ENCODE peak calls at places on chromosomes 1 and 21, in five cellular contexts. X, U, R, D and T are unnamed samples.

GRCh38 chr1:206472454-206472853 is 2.2 kb downstream of the IKBKE start:
- DNase-seq in X (peak; percentile 42), U (no peak), R (peak; percentile 86), D (peak; percentile 28), T (peak; percentile 74)

GRCh38 chr1:24142546-24143431 is at the start of gene IL22RA1:
- DNase-seq in X (no peak), U (no peak), R (no peak), D (peak; percentile 69), T (no peak)

GRCh38 chr1:245552331-245552730 is 397.5 kb downstream of the KIF26B start:
- DNase-seq in X (no peak), U (no peak), R (no peak), D (no peak), T (no peak)

GRCh38 chr1:238063454-238063853 is 172.7 kb upstream of the ZP4 start:
- DNase-seq in X (no peak), U (no peak), R (no peak), D (no peak), T (no peak)

GRCh38 chr1:226429051-226429461 is 21.2 kb upstream of the PARP1 start:
- DNase-seq in X (no peak), U (no peak), R (no peak), D (no peak), T (peak; percentile 66)

GRCh38 chr1:183106746-183107145 is 79.3 kb upstream of the LAMC2 start:
- DNase-seq in X (no peak), U (no peak), R (no peak), D (no peak), T (no peak)

GRCh38 chr21:38440746-38441145 is 57.5 kb downstream of the ERG start:
- DNase-seq in X (peak; percentile 48), U (no peak), R (no peak), D (no peak), T (no peak)

GRCh38 chr21:27425574-27425973 is 458.7 kb upstream of the ADAMTS5 start:
- DNase-seq in X (no peak), U (no peak), R (no peak), D (no peak), T (peak; percentile 41)

GRCh38 chr1:101150266-101150665 is 86.6 kb upstream of the S1PR1 start:
- DNase-seq in X (no peak), U (no peak), R (no peak), D (peak; percentile 20), T (no peak)

GRCh38 chr1:64082459-64082858 is 121.0 kb upstream of the UBE2U start:
- DNase-seq in X (no peak), U (no peak), R (no peak), D (no peak), T (no peak)

GRCh38 chr21:45590246-45590725 is 48.0 kb upstream of the SLC19A1 start:
- DNase-seq in X (peak; percentile 80), U (peak; percentile 56), R (peak; percentile 92), D (no peak), T (peak; percentile 91)

GRCh38 chr1:27145934-27146354 is 9.0 kb downstream of the SLC9A1 start:
- DNase-seq in X (no peak), U (no peak), R (no peak), D (peak; percentile 73), T (peak; percentile 49)

GRCh38 chr1:233094269-233094668 is 143.9 kb downstream of the NTPCR start:
- DNase-seq in X (no peak), U (no peak), R (no peak), D (no peak), T (no peak)

GRCh38 chr1:230982698-230983097 is 3.8 kb downstream of the ARV1 start:
- DNase-seq in X (no peak), U (no peak), R (no peak), D (no peak), T (no peak)

GRCh38 chr1:231359113-231359512 is 21.0 kb downstream of the SPRTN start:
- DNase-seq in X (no peak), U (no peak), R (no peak), D (no peak), T (no peak)

GRCh38 chr1:66095190-66095589 is 302.5 kb downstream of the PDE4B start:
- DNase-seq in X (no peak), U (no peak), R (no peak), D (no peak), T (no peak)

GRCh38 chr1:9244501-9245229 is 10.1 kb downstream of the H6PD start:
- DNase-seq in X (no peak), U (no peak), R (peak; percentile 76), D (peak; percentile 71), T (no peak)

GRCh38 chr1:227785812-227786608 is 29.5 kb upstream of the PRSS38 start:
- DNase-seq in X (no peak), U (no peak), R (peak; percentile 41), D (no peak), T (peak; percentile 42)

GRCh38 chr1:30419831-30420230 is 303.6 kb downstream of the MATN1 start:
- DNase-seq in X (no peak), U (no peak), R (no peak), D (no peak), T (no peak)

GRCh38 chr1:234969630-234970370 is 158.8 kb downstream of the TOMM20 start:
- DNase-seq in X (peak; percentile 90), U (no peak), R (peak; percentile 88), D (no peak), T (peak; percentile 87)

GRCh38 chr1:181136738-181137122 is 48.2 kb downstream of the IER5 start:
- DNase-seq in X (no peak), U (no peak), R (no peak), D (no peak), T (no peak)
- H3K27ac ChIP-seq in X (no peak overlapping the region), U (no peak overlapping the region), R (no peak overlapping the region), D (peak overlapping the region; percentile 92), T (no peak overlapping the region)

GRCh38 chr1:17933991-17934390 is 173.6 kb upstream of the IGSF21 start:
- DNase-seq in X (no peak), U (no peak), R (no peak), D (no peak), T (no peak)

GRCh38 chr1:17932164-17932563 is 175.4 kb upstream of the IGSF21 start:
- DNase-seq in X (no peak), U (no peak), R (no peak), D (no peak), T (no peak)

GRCh38 chr1:17930635-17931034 is 175.5 kb downstream of the ACTL8 start:
- DNase-seq in X (no peak), U (no peak), R (no peak), D (no peak), T (no peak)

DNA sequence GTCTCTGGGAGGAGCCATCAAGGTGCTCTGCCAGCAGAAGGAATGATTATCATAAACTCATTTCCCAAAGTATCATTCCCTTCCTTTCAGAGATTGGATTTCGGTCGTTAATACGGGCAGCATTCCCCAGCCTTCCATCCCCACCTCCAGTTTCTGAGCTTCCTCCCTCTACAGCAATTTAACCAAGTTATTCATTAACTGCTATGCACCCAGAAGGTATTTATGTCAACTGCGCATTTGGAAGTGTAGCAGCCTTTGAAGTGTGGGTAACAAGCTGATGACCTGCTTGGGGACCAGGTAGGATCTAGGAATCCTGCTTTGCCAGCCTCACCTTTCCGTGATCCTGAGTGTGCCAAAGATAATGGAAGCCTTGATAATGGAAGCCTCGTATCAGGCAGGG is 172.4 kb upstream of the IGSF21 start:
- DNase-seq in X (no peak), U (no peak), R (no peak), D (no peak), T (no peak)
- H3K4me1 ChIP-seq in X (no peaks in the 10 kb centered on the region), U (no peaks in the 10 kb centered on the region), R (no peaks in the 10 kb centered on the region), D (no peaks in the 10 kb centered on the region), T (no peaks in the 10 kb centered on the region)

GRCh38 chr1:218546314-218546713 is 201.2 kb downstream of the TGFB2 start:
- DNase-seq in X (no peak), U (no peak), R (no peak), D (no peak), T (no peak)
- H3K27ac ChIP-seq in X (no peak overlapping the region), U (no peak overlapping the region), R (no peak overlapping the region), D (no peak overlapping the region), T (no peak overlapping the region)

GRCh38 chr21:28537371-28538079 is 455.2 kb downstream of the LTN1 start:
- DNase-seq in X (no peak), U (no peak), R (no peak), D (no peak), T (no peak)

GRCh38 chr21:28540514-28540913 is 452.2 kb downstream of the LTN1 start:
- DNase-seq in X (no peak), U (no peak), R (no peak), D (no peak), T (no peak)

GRCh38 chr21:28541371-28542112 is 451.1 kb downstream of the LTN1 start:
- DNase-seq in X (no peak), U (no peak), R (no peak), D (no peak), T (no peak)

GRCh38 chr21:28538987-28539622 is 453.6 kb downstream of the LTN1 start:
- DNase-seq in X (no peak), U (no peak), R (no peak), D (no peak), T (no peak)

DNA sequence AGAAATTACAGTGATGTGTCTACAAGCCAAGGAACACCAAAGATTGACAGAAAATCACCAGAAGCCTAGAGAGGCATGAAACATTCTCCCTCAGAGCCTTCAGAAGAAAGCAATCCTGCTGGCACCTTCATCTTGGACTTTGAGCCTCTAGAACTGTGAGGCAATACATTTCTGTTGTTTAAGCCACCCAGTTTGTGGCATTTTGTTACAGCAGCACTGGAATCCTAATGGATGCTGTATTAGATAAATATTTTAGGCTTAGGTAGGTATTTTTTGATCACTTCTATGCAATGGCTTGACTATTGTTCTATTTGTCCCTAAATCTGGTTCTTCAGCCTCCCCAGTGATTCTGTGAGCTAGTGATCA is 453.1 kb downstream of the LTN1 start:
- DNase-seq in X (no peak), U (no peak), R (no peak), D (no peak), T (no peak)
- H3K4me1 ChIP-seq in X (no peaks in the 10 kb centered on the region), U (no peaks in the 10 kb centered on the region), R (no peaks in the 10 kb centered on the region), D (no peaks in the 10 kb centered on the region), T (peaks cover 3% of the 10 kb centered on the region)

DNA sequence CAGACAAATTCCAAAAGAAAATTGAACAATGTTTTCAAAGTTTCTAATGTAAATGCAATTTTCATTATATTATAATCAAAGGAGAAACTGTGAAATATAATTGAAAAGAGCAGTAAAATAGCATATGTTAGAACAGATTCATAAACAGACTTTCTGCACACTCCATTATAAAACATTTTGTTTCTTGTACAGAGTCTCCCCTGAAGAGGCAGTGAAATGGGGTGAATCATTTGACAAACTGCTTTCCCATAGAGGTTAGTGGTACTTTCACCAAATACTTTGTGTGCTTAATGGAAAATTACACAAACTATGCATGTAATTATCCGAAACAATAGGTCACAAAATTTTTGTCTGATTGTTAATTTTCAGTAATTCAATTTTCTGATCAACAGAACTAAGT is 1.9 kb downstream of the RGS18 start:
- DNase-seq in X (no peak), U (no peak), R (no peak), D (no peak), T (no peak)
- H3K27ac ChIP-seq in X (no peak overlapping the region), U (no peak overlapping the region), R (peak overlapping the region; percentile 97), D (no peak overlapping the region), T (no peak overlapping the region)